ENCODE peak calls at places on chromosome 9, in nine cellular contexts. I is neural crest cell, T is H1, W is mammary epithelial cell, E is choroid plexus epithelial cell, Z is cardiac muscle cell, V is GM06990, A is endothelial cell of umbilical vein, L is cardiac fibroblast. P is an unnamed sample.

GRCh38 chr9:130659699-130660248 is 4.6 kb upstream of the PRDM12 start:
- DNase-seq in I (no peak), T (no peak), W (no peak), E (no peak), Z (no peak), V (no peak), A (no peak), L (no peak), P (no peak)

GRCh38 chr9:135216236-135216635 is 128.8 kb downstream of the OLFM1 start:
- DNase-seq in I (no peak), T (no peak), W (no peak), E (no peak), Z (no peak), V (no peak), A (no peak), L (no peak), P (no peak)

GRCh38 chr9:16925426-16925825 is 55.0 kb upstream of the BNC2 start:
- DNase-seq in I (no peak), T (no peak), W (no peak), E (peak; percentile 64), Z (peak; percentile 25), V (no peak), A (no peak), L (no peak), P (no peak)

GRCh38 chr9:64773491-64773931 is 511.5 kb downstream of the FOXD4L5 start:
- DNase-seq in I (no peak), T (no peak), W (no peak), E (no peak), Z (peak; percentile 5), V (peak; percentile 20), A (no peak), L (no peak), P (peak; percentile 32)

GRCh38 chr9:69253057-69253456 is 72.0 kb upstream of the ENTREP1 start:
- DNase-seq in I (no peak), T (no peak), W (peak; percentile 72), E (peak; percentile 23), Z (no peak), V (no peak), A (peak; percentile 42), L (no peak), P (no peak)

GRCh38 chr9:94801685-94802084 is 75.2 kb downstream of the AOPEP start:
- DNase-seq in I (no peak), T (no peak), W (peak; percentile 29), E (no peak), Z (no peak), V (no peak), A (peak; percentile 86), L (peak; percentile 42), P (no peak)

GRCh38 chr9:19457694-19458009 is 48.8 kb downstream of the ACER2 start:
- DNase-seq in I (no peak), T (no peak), W (no peak), E (no peak), Z (no peak), V (no peak), A (no peak), L (no peak), P (no peak)

GRCh38 chr9:131673531-131673930 is 66.3 kb downstream of the RAPGEF1 start:
- DNase-seq in I (no peak), T (no peak), W (no peak), E (no peak), Z (no peak), V (no peak), A (no peak), L (no peak), P (no peak)

GRCh38 chr9:34988218-34989055 is 1.1 kb upstream of the DNAJB5 start:
- DNase-seq in I (no peak), T (no peak), W (no peak), E (peak; percentile 23), Z (peak; percentile 47), V (peak; percentile 41), A (no peak), L (no peak), P (no peak)

GRCh38 chr9:70983723-70984280 is 137.6 kb downstream of the TRPM3 start:
- DNase-seq in I (no peak), T (no peak), W (no peak), E (peak; percentile 31), Z (no peak), V (no peak), A (no peak), L (no peak), P (no peak)

GRCh38 chr9:18324928-18325327 is 149.0 kb upstream of the ADAMTSL1 start:
- DNase-seq in I (no peak), T (no peak), W (no peak), E (no peak), Z (no peak), V (no peak), A (no peak), L (no peak), P (no peak)

GRCh38 chr9:70415041-70415440 is 584 bp upstream of the KLF9 start:
- DNase-seq in I (no peak), T (no peak), W (no peak), E (no peak), Z (no peak), V (no peak), A (no peak), L (no peak), P (no peak)

DNA sequence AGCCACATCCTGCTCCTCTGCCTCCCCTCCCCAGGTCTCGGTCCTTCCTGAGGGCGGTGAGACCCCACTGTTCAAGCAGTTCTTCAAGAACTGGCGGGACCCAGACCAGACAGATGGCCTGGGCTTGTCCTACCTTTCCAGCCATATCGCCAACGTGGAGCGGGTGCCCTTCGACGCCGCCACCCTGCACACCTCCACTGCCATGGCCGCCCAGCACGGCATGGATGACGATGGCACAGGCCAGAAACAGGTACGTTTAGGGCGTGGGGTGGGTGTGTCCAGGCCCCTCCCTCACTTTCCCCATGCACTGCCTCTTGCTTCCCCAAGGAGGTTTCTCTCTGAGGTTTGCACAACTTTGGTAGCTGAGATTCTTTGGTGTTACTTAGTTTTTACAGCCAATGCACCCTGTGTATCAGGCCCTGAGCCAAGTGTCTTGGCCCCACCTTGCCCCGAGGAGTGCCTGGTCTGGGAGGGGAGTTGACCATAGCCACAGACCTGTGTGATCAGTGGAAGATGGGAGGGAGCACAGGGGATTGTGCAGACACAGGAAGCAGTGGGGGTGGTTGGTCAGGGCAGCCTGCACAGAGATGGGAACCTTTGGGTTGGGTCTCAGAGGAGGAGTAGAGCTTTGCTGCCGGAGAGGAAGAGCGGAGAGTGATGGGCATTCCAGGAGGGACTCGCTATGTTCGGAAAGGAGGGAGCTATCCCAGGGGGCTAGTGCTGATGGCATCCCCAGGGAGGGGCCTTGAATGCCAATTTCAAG is 50.9 kb downstream of the GSN start:
- DNase-seq in I (no peak), T (no peak), W (no peak), E (no peak), Z (no peak), V (no peak), A (no peak), L (no peak), P (no peak)
- TF ChIP-seq CTCF in I (no peak), T (no peak), W (no peak), E (no peak), Z (no peak), V (no peak), A (no peak), L (no peak), P (no peak)

DNA sequence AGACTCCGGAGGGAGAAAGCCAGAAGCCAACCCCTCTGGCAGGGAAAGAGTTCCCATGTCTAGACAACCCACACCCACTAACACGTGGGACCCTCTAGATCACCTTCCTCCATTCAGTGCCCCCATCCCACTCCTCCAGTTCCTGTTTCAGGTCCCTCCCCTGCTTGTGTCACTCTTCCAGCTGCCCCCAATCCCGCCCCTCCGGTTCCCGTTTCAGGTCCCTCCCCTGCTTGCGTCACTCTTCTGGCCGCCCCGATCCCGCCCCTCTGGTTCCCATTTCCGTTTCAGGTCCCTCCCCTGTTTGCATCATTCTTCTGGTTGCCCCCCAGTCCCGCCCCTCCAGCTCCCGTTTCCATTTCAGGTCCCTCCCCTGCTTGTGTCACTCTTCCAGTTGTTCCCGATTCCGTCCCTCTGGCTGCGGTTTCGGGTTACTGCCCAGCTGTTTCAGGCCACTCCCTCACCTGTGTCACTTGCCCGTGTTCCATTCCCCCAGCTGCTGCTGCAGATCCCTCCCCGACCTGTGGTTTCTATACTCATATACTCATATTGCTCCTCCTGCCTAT is 64.8 kb upstream of the RANBP6 start:
- DNase-seq in I (peak; percentile 78), T (peak; percentile 99), W (peak; percentile 99), E (peak; percentile 93), Z (peak; percentile 96), V (peak; percentile 14), A (peak; percentile 77), L (peak; percentile 94), P (no peak)
- TF ChIP-seq CTCF in I (no peak), T (peak; percentile 0), W (peak; percentile 13), E (no peak), Z (no peak), V (no peak), A (no peak), L (no peak), P (no peak)

GRCh38 chr9:6909186-6909585 is 151.4 kb downstream of the KDM4C start:
- DNase-seq in I (no peak), T (no peak), W (no peak), E (no peak), Z (no peak), V (no peak), A (no peak), L (no peak), P (no peak)

GRCh38 chr9:6907772-6908381 is 150.1 kb downstream of the KDM4C start:
- DNase-seq in I (peak; percentile 18), T (no peak), W (no peak), E (peak; percentile 73), Z (peak; percentile 63), V (no peak), A (peak; percentile 64), L (peak; percentile 61), P (no peak)

GRCh38 chr9:6911901-6912650 is 154.3 kb downstream of the KDM4C start:
- DNase-seq in I (no peak), T (no peak), W (no peak), E (no peak), Z (no peak), V (no peak), A (no peak), L (no peak), P (no peak)

GRCh38 chr9:6910497-6910896 is 152.7 kb downstream of the KDM4C start:
- DNase-seq in I (no peak), T (no peak), W (no peak), E (no peak), Z (no peak), V (no peak), A (no peak), L (no peak), P (no peak)

DNA sequence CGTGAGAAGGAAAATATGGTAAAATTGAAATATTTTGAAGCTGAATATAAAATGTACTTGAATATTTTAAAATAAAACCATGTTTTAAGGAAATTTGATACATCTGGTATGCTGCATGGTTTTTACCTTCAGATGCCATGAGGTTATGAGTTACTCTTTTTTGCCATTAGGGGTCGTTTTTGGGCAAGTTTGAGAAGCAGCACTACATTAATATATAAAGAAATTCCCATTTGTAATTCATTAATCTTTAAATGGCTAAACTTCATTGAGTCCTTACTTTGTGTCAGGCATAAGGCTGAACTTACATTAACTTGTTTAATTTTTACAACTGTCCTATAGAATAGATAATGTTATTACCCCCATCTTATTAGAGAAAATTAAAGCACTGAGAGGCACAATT is 152.3 kb downstream of the KDM4C start:
- DNase-seq in I (no peak), T (no peak), W (no peak), E (peak; percentile 66), Z (peak; percentile 48), V (no peak), A (peak; percentile 17), L (peak; percentile 52), P (no peak)
- TF ChIP-seq CTCF in I (peak; percentile 61), T (peak; percentile 31), W (peak; percentile 45), E (peak; percentile 58), Z (peak; percentile 59), V (peak; percentile 53), A (peak; percentile 21), L (peak; percentile 59), P (peak; percentile 82)

GRCh38 chr9:107246259-107247254 is 36.5 kb upstream of the RAD23B start:
- DNase-seq in I (no peak), T (no peak), W (no peak), E (no peak), Z (no peak), V (no peak), A (no peak), L (no peak), P (no peak)
- TF ChIP-seq CTCF in I (no peak), T (peak; percentile 65), W (no peak), E (peak; percentile 37), Z (peak; percentile 20), V (peak; percentile 23), A (no peak), L (no peak), P (peak; percentile 36)